ENCODE peak calls at places on chromosomes 12 and 14, in ten cellular contexts. F, E, K, Q, X, G, C, Z, I and W are unnamed samples.

GRCh38 chr14:51823706-51824105 is 36.7 kb upstream of the GNG2 start:
- DNase-seq in F (no peak), E (peak; percentile 6), K (no peak), Q (no peak), X (no peak), G (no peak), C (no peak), Z (no peak), I (no peak), W (no peak)

GRCh38 chr12:90058721-90059120 is 350.1 kb upstream of the ATP2B1 start:
- DNase-seq in F (no peak), E (peak; percentile 69), K (no peak), Q (peak; percentile 71), X (peak; percentile 75), G (no peak), C (no peak), Z (no peak), I (no peak), W (no peak)

GRCh38 chr12:9244894-9245293 is 36.7 kb upstream of the PZP start:
- DNase-seq in F (no peak), E (no peak), K (no peak), Q (no peak), X (no peak), G (no peak), C (no peak), Z (peak; percentile 35), I (no peak), W (no peak)

GRCh38 chr12:10101042-10101579 is 2.3 kb upstream of the CLEC1A start:
- DNase-seq in F (no peak), E (peak; percentile 68), K (no peak), Q (peak; percentile 16), X (no peak), G (no peak), C (no peak), Z (no peak), I (no peak), W (no peak)

GRCh38 chr12:86666311-86666710 is 410.1 kb upstream of the MGAT4C start:
- DNase-seq in F (no peak), E (peak; percentile 11), K (no peak), Q (no peak), X (no peak), G (no peak), C (no peak), Z (no peak), I (no peak), W (no peak)

GRCh38 chr12:6921996-6922935 is 5.5 kb upstream of the ATN1 start:
- DNase-seq in F (no peak), E (no peak), K (no peak), Q (no peak), X (peak; percentile 69), G (no peak), C (no peak), Z (no peak), I (no peak), W (no peak)

GRCh38 chr12:57890191-57891120 is 43.9 kb upstream of the CTDSP2 start:
- DNase-seq in F (no peak), E (peak; percentile 32), K (no peak), Q (no peak), X (peak; percentile 73), G (no peak), C (no peak), Z (no peak), I (no peak), W (no peak)

GRCh38 chr14:61342941-61343340 is 21.6 kb downstream of the PRKCH start:
- DNase-seq in F (no peak), E (no peak), K (no peak), Q (no peak), X (no peak), G (no peak), C (no peak), Z (no peak), I (no peak), W (no peak)

GRCh38 chr12:116771651-116772050 is 33.5 kb downstream of the RNFT2 start:
- DNase-seq in F (no peak), E (no peak), K (no peak), Q (no peak), X (peak; percentile 77), G (no peak), C (no peak), Z (no peak), I (no peak), W (no peak)

GRCh38 chr12:95996034-95996658 is at the start of gene HAL:
- DNase-seq in F (no peak), E (no peak), K (no peak), Q (no peak), X (no peak), G (no peak), C (no peak), Z (no peak), I (no peak), W (peak; percentile 51)

GRCh38 chr12:125120566-125120965 is 55.3 kb downstream of the AACS start:
- DNase-seq in F (no peak), E (no peak), K (no peak), Q (no peak), X (no peak), G (no peak), C (no peak), Z (no peak), I (no peak), W (no peak)

GRCh38 chr12:65868133-65868705 is 43.9 kb downstream of the HMGA2 start:
- DNase-seq in F (no peak), E (peak; percentile 94), K (no peak), Q (no peak), X (no peak), G (no peak), C (no peak), Z (no peak), I (no peak), W (no peak)

GRCh38 chr14:21047378-21047781 is 5.2 kb downstream of the RNASE7 start:
- DNase-seq in F (no peak), E (peak; percentile 42), K (no peak), Q (no peak), X (no peak), G (no peak), C (no peak), Z (no peak), I (no peak), W (no peak)

GRCh38 chr14:57227083-57227482 is 41.6 kb downstream of the EXOC5 start:
- DNase-seq in F (no peak), E (no peak), K (no peak), Q (no peak), X (no peak), G (no peak), C (no peak), Z (no peak), I (no peak), W (no peak)

GRCh38 chr14:102527255-102528232 is 18.0 kb upstream of the ANKRD9 start:
- DNase-seq in F (no peak), E (no peak), K (no peak), Q (no peak), X (peak; percentile 93), G (no peak), C (no peak), Z (no peak), I (no peak), W (peak; percentile 77)